ENCODE peak calls at places on chromosomes 13 and 19, in four cellular contexts. One of them, this sample, is unnamed.

GRCh38 chr13:66618702-66619101 is 611.4 kb downstream of the PCDH9 start:
- DNase-seq in sigmoid colon: no peak
- DNase-seq in SK-N-SH: peak; percentile 48
- DNase-seq in GM12892: no peak
- DNase-seq in this sample: no peak

GRCh38 chr19:58182577-58182988 is 278 bp upstream of the ZNF274 start:
- DNase-seq in sigmoid colon: no peak
- DNase-seq in SK-N-SH: peak; percentile 90
- DNase-seq in GM12892: peak; percentile 83
- DNase-seq in this sample: no peak

GRCh38 chr19:54631489-54631888 is 1.2 kb downstream of the LILRB1 start:
- DNase-seq in sigmoid colon: no peak
- DNase-seq in SK-N-SH: no peak
- DNase-seq in GM12892: no peak
- DNase-seq in this sample: no peak

GRCh38 chr13:52738719-52739467 is 727 bp downstream of the CNMD start:
- DNase-seq in sigmoid colon: no peak
- DNase-seq in SK-N-SH: no peak
- DNase-seq in GM12892: peak; percentile 43
- DNase-seq in this sample: no peak

GRCh38 chr13:113904411-113904810 is 40.5 kb upstream of the GAS6 start:
- DNase-seq in sigmoid colon: no peak
- DNase-seq in SK-N-SH: no peak
- DNase-seq in GM12892: no peak
- DNase-seq in this sample: peak; percentile 67

GRCh38 chr13:102869948-102870676 is 24.3 kb downstream of the ERCC5 start:
- DNase-seq in sigmoid colon: no peak
- DNase-seq in SK-N-SH: no peak
- DNase-seq in GM12892: no peak
- DNase-seq in this sample: no peak

GRCh38 chr13:27660511-27660910 is 38.8 kb downstream of the POLR1D start:
- DNase-seq in sigmoid colon: no peak
- DNase-seq in SK-N-SH: no peak
- DNase-seq in GM12892: no peak
- DNase-seq in this sample: no peak

GRCh38 chr19:12623361-12624031 is 12.8 kb downstream of the ZNF791 start:
- DNase-seq in sigmoid colon: no peak
- DNase-seq in SK-N-SH: no peak
- DNase-seq in GM12892: no peak
- DNase-seq in this sample: no peak

GRCh38 chr19:40921005-40921897 is 39.2 kb upstream of the CYP2A7 start:
- DNase-seq in sigmoid colon: no peak
- DNase-seq in SK-N-SH: no peak
- DNase-seq in GM12892: no peak
- DNase-seq in this sample: peak; percentile 65

GRCh38 chr13:95568131-95568530 is 15.6 kb downstream of the CLDN10 start:
- DNase-seq in sigmoid colon: no peak
- DNase-seq in SK-N-SH: no peak
- DNase-seq in GM12892: no peak
- DNase-seq in this sample: no peak
- TF ChIP-seq POLR2AphosphoS5 in sigmoid colon: no peak
- TF ChIP-seq POLR2AphosphoS5 in SK-N-SH: no peak
- TF ChIP-seq POLR2AphosphoS5 in GM12892: no peak
- TF ChIP-seq POLR2AphosphoS5 in this sample: no peak

GRCh38 chr13:25708268-25708667 is 336.5 kb downstream of the ATP8A2 start:
- DNase-seq in sigmoid colon: no peak
- DNase-seq in SK-N-SH: no peak
- DNase-seq in GM12892: no peak
- DNase-seq in this sample: no peak
- TF ChIP-seq POLR2AphosphoS5 in sigmoid colon: no peak
- TF ChIP-seq POLR2AphosphoS5 in SK-N-SH: no peak
- TF ChIP-seq POLR2AphosphoS5 in GM12892: no peak
- TF ChIP-seq POLR2AphosphoS5 in this sample: no peak

GRCh38 chr13:51423766-51424165 is 29.1 kb downstream of the INTS6 start:
- DNase-seq in sigmoid colon: no peak
- DNase-seq in SK-N-SH: no peak
- DNase-seq in GM12892: no peak
- DNase-seq in this sample: no peak
- TF ChIP-seq POLR2AphosphoS5 in sigmoid colon: no peak
- TF ChIP-seq POLR2AphosphoS5 in SK-N-SH: no peak
- TF ChIP-seq POLR2AphosphoS5 in GM12892: no peak
- TF ChIP-seq POLR2AphosphoS5 in this sample: no peak

GRCh38 chr19:10552596-10553053 is 8.9 kb downstream of the ATG4D start:
- DNase-seq in sigmoid colon: no peak
- DNase-seq in SK-N-SH: peak; percentile 75
- DNase-seq in GM12892: no peak
- DNase-seq in this sample: no peak

GRCh38 chr19:10554760-10555612 is 10.8 kb downstream of the KRI1 start:
- DNase-seq in sigmoid colon: no peak
- DNase-seq in SK-N-SH: no peak
- DNase-seq in GM12892: no peak
- DNase-seq in this sample: no peak

GRCh38 chr19:10551698-10552301 is 8.1 kb downstream of the ATG4D start:
- DNase-seq in sigmoid colon: no peak
- DNase-seq in SK-N-SH: no peak
- DNase-seq in GM12892: no peak
- DNase-seq in this sample: peak; percentile 32

GRCh38 chr19:10553943-10554381 is 10.3 kb downstream of the ATG4D start:
- DNase-seq in sigmoid colon: no peak
- DNase-seq in SK-N-SH: no peak
- DNase-seq in GM12892: no peak
- DNase-seq in this sample: peak; percentile 29

DNA sequence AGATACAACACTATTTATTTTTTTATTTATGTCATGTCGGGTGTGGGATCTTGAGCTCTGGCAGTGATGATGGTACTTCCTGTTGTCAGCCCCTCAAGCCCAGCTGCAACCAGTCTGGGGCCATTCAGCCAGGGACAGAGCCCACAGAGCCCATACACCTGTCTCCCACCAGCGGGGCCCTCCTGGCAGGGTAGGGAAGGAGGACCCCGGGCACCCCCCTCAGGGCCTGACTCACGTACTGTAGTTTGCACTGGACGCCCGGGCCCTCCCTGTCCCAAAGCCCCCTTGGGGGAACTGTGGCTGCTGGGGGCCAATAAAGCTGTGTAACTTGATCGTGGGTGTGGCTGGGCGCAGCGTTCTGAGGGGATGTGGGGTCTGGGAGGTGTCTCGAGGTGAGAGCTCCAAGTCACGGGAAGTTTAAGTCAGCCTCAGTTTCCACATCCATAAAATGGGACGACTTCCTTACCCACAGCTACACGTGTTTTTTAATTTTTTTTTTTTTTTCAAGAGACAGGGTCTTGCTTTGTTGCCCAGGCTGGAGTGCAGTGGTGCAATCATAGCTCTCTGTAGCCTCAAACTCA is 9.5 kb downstream of the ATG4D start:
- DNase-seq in sigmoid colon: no peak
- DNase-seq in SK-N-SH: no peak
- DNase-seq in GM12892: no peak
- DNase-seq in this sample: no peak
- TF ChIP-seq POLR2AphosphoS5 in sigmoid colon: no peak
- TF ChIP-seq POLR2AphosphoS5 in SK-N-SH: no peak
- TF ChIP-seq POLR2AphosphoS5 in GM12892: no peak
- TF ChIP-seq POLR2AphosphoS5 in this sample: no peak

GRCh38 chr19:50851620-50852019 is 3.1 kb upstream of the KLK3 start:
- DNase-seq in sigmoid colon: no peak
- DNase-seq in SK-N-SH: no peak
- DNase-seq in GM12892: no peak
- DNase-seq in this sample: no peak
- TF ChIP-seq POLR2AphosphoS5 in sigmoid colon: no peak
- TF ChIP-seq POLR2AphosphoS5 in SK-N-SH: no peak
- TF ChIP-seq POLR2AphosphoS5 in GM12892: no peak
- TF ChIP-seq POLR2AphosphoS5 in this sample: no peak

GRCh38 chr19:32611161-32611560 is 30.2 kb downstream of the PDCD5 start:
- DNase-seq in sigmoid colon: no peak
- DNase-seq in SK-N-SH: peak; percentile 65
- DNase-seq in GM12892: no peak
- DNase-seq in this sample: no peak
- TF ChIP-seq POLR2AphosphoS5 in sigmoid colon: no peak
- TF ChIP-seq POLR2AphosphoS5 in SK-N-SH: no peak
- TF ChIP-seq POLR2AphosphoS5 in GM12892: no peak
- TF ChIP-seq POLR2AphosphoS5 in this sample: no peak

DNA sequence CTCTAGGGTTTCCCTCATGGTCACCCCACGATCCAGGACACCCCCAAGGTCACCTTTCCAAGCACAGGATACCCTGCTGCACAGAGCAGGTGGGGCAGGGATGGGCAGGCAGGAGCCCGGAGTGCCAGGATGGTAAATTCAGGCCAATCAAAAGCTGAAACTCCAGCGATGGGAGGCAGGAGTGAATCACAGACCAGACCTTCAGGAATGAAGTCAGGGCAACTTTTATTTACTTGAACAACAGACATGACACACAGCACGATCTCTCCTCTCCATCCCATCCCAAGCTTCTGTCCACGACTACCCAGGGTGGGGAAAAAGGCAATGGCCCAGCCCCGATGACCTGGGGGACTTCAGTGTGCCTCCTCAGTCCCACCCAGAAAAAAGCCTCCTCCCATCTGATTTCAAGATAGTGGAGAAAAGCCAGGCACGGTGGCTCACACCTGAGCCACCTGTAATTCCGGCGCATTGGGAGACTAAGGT is 39.1 kb downstream of the ZSWIM4 start:
- DNase-seq in sigmoid colon: peak; percentile 61
- DNase-seq in SK-N-SH: no peak
- DNase-seq in GM12892: no peak
- DNase-seq in this sample: no peak
- TF ChIP-seq POLR2AphosphoS5 in sigmoid colon: peak; percentile 3
- TF ChIP-seq POLR2AphosphoS5 in SK-N-SH: no peak
- TF ChIP-seq POLR2AphosphoS5 in GM12892: no peak
- TF ChIP-seq POLR2AphosphoS5 in this sample: no peak

DNA sequence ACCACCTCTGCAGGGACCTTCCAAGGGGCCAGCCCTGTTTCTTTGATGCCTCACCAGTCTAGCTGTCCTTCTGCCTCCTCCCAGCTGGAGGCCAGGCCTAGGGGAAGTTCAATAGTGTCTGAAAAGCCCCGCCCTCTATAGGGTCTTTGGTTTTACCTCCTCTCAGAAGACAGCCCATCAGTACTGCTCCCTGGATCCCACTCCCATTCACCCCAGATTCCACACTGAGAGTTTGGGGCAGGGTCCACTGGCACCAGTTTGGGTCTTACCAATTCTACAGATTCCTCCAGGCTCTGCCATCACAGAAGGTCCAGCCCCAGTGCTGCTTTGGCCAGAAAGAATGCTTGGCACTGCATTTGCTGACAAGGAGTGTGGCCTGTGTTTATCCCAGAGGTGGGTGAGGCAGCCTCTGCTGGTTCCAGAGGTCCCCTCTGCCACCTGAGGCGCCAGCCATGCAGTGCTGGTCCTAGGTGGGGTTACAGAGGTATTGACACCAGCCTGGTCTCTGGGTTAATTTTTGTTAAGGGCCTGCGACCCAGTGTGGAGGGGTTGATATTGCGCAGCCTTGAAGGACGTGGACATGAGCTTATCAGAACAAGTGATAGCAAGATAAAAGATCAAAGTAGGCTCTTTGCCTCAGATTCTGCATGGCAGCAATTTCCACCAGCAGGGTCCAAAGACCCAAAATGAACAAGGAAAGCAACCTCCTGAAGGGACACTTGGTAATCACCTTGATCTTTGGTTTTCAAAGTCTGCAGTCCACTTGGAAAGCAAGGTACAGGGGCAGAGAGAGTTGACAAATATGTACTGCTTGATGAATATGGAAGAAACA is 41.3 kb upstream of the IGSF23 start:
- DNase-seq in sigmoid colon: no peak
- DNase-seq in SK-N-SH: no peak
- DNase-seq in GM12892: no peak
- DNase-seq in this sample: no peak
- TF ChIP-seq POLR2AphosphoS5 in sigmoid colon: no peak
- TF ChIP-seq POLR2AphosphoS5 in SK-N-SH: no peak
- TF ChIP-seq POLR2AphosphoS5 in GM12892: no peak
- TF ChIP-seq POLR2AphosphoS5 in this sample: no peak

GRCh38 chr19:16463991-16464575 is 7.7 kb downstream of the EPS15L1 start:
- DNase-seq in sigmoid colon: no peak
- DNase-seq in SK-N-SH: peak; percentile 50
- DNase-seq in GM12892: no peak
- DNase-seq in this sample: no peak

GRCh38 chr19:16467581-16467980 is 4.2 kb downstream of the EPS15L1 start:
- DNase-seq in sigmoid colon: no peak
- DNase-seq in SK-N-SH: peak; percentile 47
- DNase-seq in GM12892: no peak
- DNase-seq in this sample: no peak

GRCh38 chr19:16463341-16463990 is 8.3 kb downstream of the EPS15L1 start:
- DNase-seq in sigmoid colon: no peak
- DNase-seq in SK-N-SH: no peak
- DNase-seq in GM12892: no peak
- DNase-seq in this sample: no peak

GRCh38 chr19:16462757-16463250 is 9.0 kb downstream of the EPS15L1 start:
- DNase-seq in sigmoid colon: no peak
- DNase-seq in SK-N-SH: no peak
- DNase-seq in GM12892: no peak
- DNase-seq in this sample: peak; percentile 66

DNA sequence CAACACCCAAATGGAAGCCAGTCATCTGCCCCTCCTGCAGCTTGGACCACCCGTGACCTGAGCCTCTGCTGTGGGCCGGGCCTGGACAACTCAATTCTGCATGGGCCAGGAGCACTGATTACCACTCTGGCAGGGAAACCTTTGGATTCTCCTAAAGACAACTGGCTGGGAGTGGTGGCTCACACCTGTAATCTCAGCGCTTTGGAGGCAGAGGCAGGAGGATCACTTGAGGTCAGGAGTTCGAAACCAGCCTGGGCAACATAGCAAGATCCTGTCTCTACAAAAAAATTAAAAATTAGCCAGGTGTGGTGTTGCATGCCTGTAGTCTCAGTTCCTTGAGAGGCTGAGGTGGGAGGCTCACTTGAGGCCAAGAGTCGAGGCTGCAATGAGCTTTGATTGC is 6.5 kb downstream of the EPS15L1 start:
- DNase-seq in sigmoid colon: no peak
- DNase-seq in SK-N-SH: no peak
- DNase-seq in GM12892: no peak
- DNase-seq in this sample: no peak
- TF ChIP-seq POLR2AphosphoS5 in sigmoid colon: no peak
- TF ChIP-seq POLR2AphosphoS5 in SK-N-SH: no peak
- TF ChIP-seq POLR2AphosphoS5 in GM12892: no peak
- TF ChIP-seq POLR2AphosphoS5 in this sample: no peak

DNA sequence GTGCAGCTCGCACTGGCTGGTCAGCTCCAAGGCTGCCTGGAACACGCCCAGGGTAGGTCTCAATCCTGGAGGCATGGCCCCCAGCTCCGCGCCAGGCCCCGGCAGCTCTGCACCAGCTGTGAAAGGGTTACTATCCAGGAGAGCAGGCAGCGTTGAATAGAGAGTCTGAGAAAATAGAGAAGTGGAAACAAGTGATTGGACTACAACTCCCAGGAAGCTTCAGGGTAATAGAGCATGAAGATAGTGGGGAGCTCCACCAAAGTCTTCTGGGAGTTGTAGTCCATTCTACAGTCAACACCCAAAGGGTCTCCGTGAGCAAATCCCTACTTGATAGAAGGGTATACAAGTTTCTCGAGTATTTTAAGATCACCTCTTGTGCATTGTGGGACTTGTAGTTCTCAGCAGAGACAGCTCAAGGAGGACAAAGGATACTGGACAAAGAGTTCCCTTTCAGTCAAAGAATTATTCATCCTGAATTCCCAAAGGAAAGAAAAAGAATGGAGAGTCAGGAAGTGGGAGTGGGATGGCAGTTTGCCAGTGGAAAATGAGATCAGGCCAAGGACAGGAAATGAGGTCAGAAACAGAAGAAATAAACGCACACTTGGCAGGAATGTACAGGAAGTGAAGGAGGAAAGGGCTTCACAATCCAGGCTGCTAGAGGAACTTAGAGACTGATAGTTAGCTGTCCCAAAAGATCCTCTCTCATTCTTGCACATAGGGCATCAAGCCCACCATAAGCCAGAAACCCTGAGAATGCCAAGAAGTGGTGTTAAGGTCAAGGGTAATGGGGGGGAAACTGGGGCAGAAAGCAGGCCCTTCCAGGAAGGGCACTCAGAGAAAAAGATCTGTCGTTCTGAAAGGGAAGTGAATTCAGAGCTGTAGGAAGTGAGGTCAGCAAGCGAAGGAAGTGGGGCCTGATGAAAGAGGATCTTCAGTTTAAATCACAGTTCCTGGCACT is 5.5 kb upstream of the MAMSTR start:
- DNase-seq in sigmoid colon: peak; percentile 86
- DNase-seq in SK-N-SH: peak; percentile 75
- DNase-seq in GM12892: no peak
- DNase-seq in this sample: no peak
- TF ChIP-seq POLR2AphosphoS5 in sigmoid colon: peak; percentile 56
- TF ChIP-seq POLR2AphosphoS5 in SK-N-SH: no peak
- TF ChIP-seq POLR2AphosphoS5 in GM12892: no peak
- TF ChIP-seq POLR2AphosphoS5 in this sample: no peak

This sample was measured in stomach.